ENCODE peak calls at places on chromosomes 16 and 17, in five cellular contexts. I is GM12864, Q is AG08395, A is HS-5, U is AG09319. E is an unnamed sample.

GRCh38 chr16:85637808-85638186 is 24.7 kb downstream of the GSE1 start:
- DNase-seq in I (no peak), Q (no peak), A (no peak), U (no peak), E (no peak)

GRCh38 chr16:88196471-88197400 is 186.0 kb upstream of the ZNF469 start:
- DNase-seq in I (no peak), Q (no peak), A (no peak), U (no peak), E (no peak)

GRCh38 chr16:24189941-24190340 is 66.2 kb upstream of the CACNG3 start:
- DNase-seq in I (no peak), Q (no peak), A (no peak), U (no peak), E (no peak)

GRCh38 chr17:45347451-45347850 is 30.6 kb upstream of the MAP3K14 start:
- DNase-seq in I (no peak), Q (no peak), A (no peak), U (no peak), E (no peak)

GRCh38 chr17:74277935-74278334 is 3.9 kb downstream of the DNAI2 start:
- DNase-seq in I (no peak), Q (no peak), A (no peak), U (no peak), E (no peak)

GRCh38 chr16:25210758-25211157 is 6.0 kb upstream of the AQP8 start:
- DNase-seq in I (no peak), Q (no peak), A (no peak), U (no peak), E (no peak)

GRCh38 chr16:4769306-4769638 is 2.3 kb upstream of the ZNF500 start:
- DNase-seq in I (no peak), Q (no peak), A (no peak), U (no peak), E (no peak)

GRCh38 chr17:6135996-6136395 is 65.8 kb downstream of the WSCD1 start:
- DNase-seq in I (no peak), Q (no peak), A (no peak), U (no peak), E (no peak)

GRCh38 chr17:73394523-73395450 is 83.0 kb upstream of the CDC42EP4 start:
- DNase-seq in I (no peak), Q (no peak), A (no peak), U (no peak), E (no peak)